ENCODE peak calls at places on chromosomes 6 and 20, in six cellular contexts. W is heart left ventricle, I is fibroblast of mammary gland, D is PC-3, C is mucosa of descending colon, G is HCT116. L is an unnamed sample.

GRCh38 chr6:22926613-22927348 is 357.4 kb downstream of the HDGFL1 start:
- DNase-seq in W (peak), D (no peak), C (no peak), I (no peak), G (no peak), L (no peak)

GRCh38 chr6:35343092-35343834 is 905 bp downstream of the PPARD start:
- DNase-seq in G (no peak), I (peak), D (peak), W (peak), C (peak), L (no peak)

GRCh38 chr6:117404548-117404947 is 21.2 kb downstream of the ROS1 start:
- DNase-seq in I (no peak), C (no peak), D (peak), G (no peak), W (no peak), L (no peak)

GRCh38 chr20:46438156-46438750 is 31.8 kb upstream of the ELMO2 start:
- DNase-seq in C (peak), D (peak), G (peak), I (peak), W (no peak), L (peak)

GRCh38 chr6:99254616-99255550 is 94.6 kb downstream of the FAXC start:
- DNase-seq in W (no peak), D (no peak), I (no peak), C (no peak), G (no peak), L (no peak)

GRCh38 chr20:38790210-38791053 is 15.1 kb upstream of the PPP1R16B start:
- DNase-seq in G (peak), W (no peak), I (peak), C (peak), D (peak), L (peak)

GRCh38 chr20:11949711-11950110 is 32.0 kb downstream of the BTBD3 start:
- DNase-seq in W (no peak), I (no peak), C (peak), G (no peak), D (no peak), L (no peak)

GRCh38 chr6:14286144-14286543 is 168.6 kb downstream of the CD83 start:
- DNase-seq in W (no peak), G (peak), D (peak), C (no peak), I (peak), L (peak)

GRCh38 chr6:158026054-158026900 is 44.6 kb downstream of the SYNJ2 start:
- DNase-seq in W (peak), D (peak), C (peak), G (no peak), I (peak), L (peak)

GRCh38 chr6:98875375-98875774 is 41.0 kb downstream of the POU3F2 start:
- DNase-seq in W (peak), D (no peak), I (no peak), G (no peak), C (no peak), L (no peak)

GRCh38 chr6:4349323-4349722 is 213.9 kb upstream of the ECI2 start:
- DNase-seq in W (no peak), I (no peak), C (no peak), D (no peak), G (no peak), L (peak)

GRCh38 chr6:105993769-105994521 is 92.2 kb upstream of the PRDM1 start:
- DNase-seq in W (no peak), G (no peak), D (no peak), I (peak), C (peak), L (peak)

GRCh38 chr6:57247603-57248002 is 25.5 kb upstream of the RAB23 start:
- DNase-seq in W (no peak), I (peak), C (no peak), D (no peak), G (no peak), L (no peak)

GRCh38 chr6:113343940-113344339 is 513.2 kb upstream of the MARCKS start:
- DNase-seq in C (no peak), G (no peak), W (no peak), D (no peak), I (no peak), L (no peak)

GRCh38 chr20:35462351-35462750 is 7.0 kb downstream of the CEP250 start:
- DNase-seq in G (no peak), C (no peak), W (no peak), I (no peak), D (no peak), L (no peak)

GRCh38 chr20:32636278-32636677 is 37.5 kb downstream of the C20orf203 start:
- DNase-seq in D (no peak), G (no peak), C (no peak), W (no peak), I (no peak), L (peak)

GRCh38 chr6:42569102-42570028 is 5.5 kb downstream of the UBR2 start:
- DNase-seq in I (peak), G (no peak), D (peak), W (no peak), C (no peak), L (no peak)

GRCh38 chr6:43185391-43185790 is 3.4 kb downstream of the CUL9 start:
- DNase-seq in W (no peak), C (no peak), D (no peak), G (no peak), I (no peak), L (no peak)

GRCh38 chr6:16205377-16206144 is 32.8 kb upstream of the GMPR start:
- DNase-seq in C (peak), W (peak), I (peak), D (no peak), G (no peak), L (no peak)

GRCh38 chr6:15628499-15629131 is 34.2 kb downstream of the DTNBP1 start:
- DNase-seq in D (peak), G (no peak), W (no peak), I (peak), C (peak), L (no peak)

GRCh38 chr6:141451508-141452353 is 681.0 kb upstream of the GJE1 start:
- DNase-seq in I (peak), G (peak), D (peak), C (no peak), W (no peak), L (no peak)

GRCh38 chr20:44799691-44800090 is 10.7 kb downstream of the RIMS4 start:
- DNase-seq in D (no peak), C (no peak), I (no peak), G (no peak), W (no peak), L (no peak)

GRCh38 chr20:63046841-63047240 is 40.1 kb upstream of the BHLHE23 start:
- DNase-seq in G (no peak), C (no peak), I (no peak), W (no peak), D (no peak), L (no peak)

GRCh38 chr6:140319209-140319608 is 944.8 kb upstream of the CITED2 start:
- DNase-seq in I (peak), D (peak), C (no peak), W (no peak), G (no peak), L (no peak)

GRCh38 chr20:3677733-3678132 is 4.1 kb downstream of the ADAM33 start:
- DNase-seq in C (no peak), I (peak), W (no peak), G (no peak), D (no peak), L (no peak)

GRCh38 chr6:2764610-2765165 is 505 bp upstream of the WRNIP1 start:
- DNase-seq in D (peak), I (peak), C (peak), G (no peak), W (peak), L (no peak)

DNA sequence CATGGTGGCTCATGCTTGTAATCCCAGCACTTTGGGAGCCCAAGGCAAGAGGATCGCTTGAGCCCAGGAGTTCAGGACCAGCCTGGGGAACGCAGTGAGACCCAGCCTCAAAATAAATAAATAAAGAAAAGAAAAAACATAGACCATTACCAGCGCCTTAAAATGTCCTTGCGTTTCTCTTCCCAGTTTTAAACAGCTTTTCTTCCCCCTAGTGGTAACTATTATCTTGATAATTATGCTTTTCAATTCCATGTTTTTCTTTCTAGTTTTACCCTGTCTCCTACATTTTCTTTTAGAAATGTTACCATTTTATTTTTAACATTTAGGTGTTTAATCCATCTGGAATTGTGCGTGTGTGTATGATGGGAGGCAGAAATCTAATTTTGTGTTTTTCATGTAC is 24.4 kb downstream of the DNAH8 start:
- DNase-seq in G (no peak), I (peak), W (no peak), C (no peak), D (peak), L (no peak)
- TF ChIP-seq CTCF in G (peak), I (peak), W (peak), C (no peak), D (peak), L (peak)

GRCh38 chr6:132304891-132305305 is 96.4 kb downstream of the MOXD1 start:
- DNase-seq in I (no peak), W (no peak), D (no peak), G (no peak), C (no peak), L (no peak)

GRCh38 chr6:132298344-132298949 is 102.8 kb downstream of the MOXD1 start:
- DNase-seq in G (peak), C (peak), D (peak), W (no peak), I (peak), L (peak)

GRCh38 chr6:132300323-132300949 is 100.8 kb downstream of the MOXD1 start:
- DNase-seq in I (peak), C (peak), G (peak), W (no peak), D (peak), L (peak)
- TF ChIP-seq CTCF in I (peak), C (no peak), G (peak), W (peak), D (peak), L (peak)

GRCh38 chr6:19214231-19214630 is 622.9 kb upstream of the ID4 start:
- DNase-seq in D (no peak), G (no peak), W (no peak), I (no peak), C (no peak), L (peak)
- TF ChIP-seq CTCF in D (no peak), G (no peak), W (no peak), I (no peak), C (no peak), L (no peak)

DNA sequence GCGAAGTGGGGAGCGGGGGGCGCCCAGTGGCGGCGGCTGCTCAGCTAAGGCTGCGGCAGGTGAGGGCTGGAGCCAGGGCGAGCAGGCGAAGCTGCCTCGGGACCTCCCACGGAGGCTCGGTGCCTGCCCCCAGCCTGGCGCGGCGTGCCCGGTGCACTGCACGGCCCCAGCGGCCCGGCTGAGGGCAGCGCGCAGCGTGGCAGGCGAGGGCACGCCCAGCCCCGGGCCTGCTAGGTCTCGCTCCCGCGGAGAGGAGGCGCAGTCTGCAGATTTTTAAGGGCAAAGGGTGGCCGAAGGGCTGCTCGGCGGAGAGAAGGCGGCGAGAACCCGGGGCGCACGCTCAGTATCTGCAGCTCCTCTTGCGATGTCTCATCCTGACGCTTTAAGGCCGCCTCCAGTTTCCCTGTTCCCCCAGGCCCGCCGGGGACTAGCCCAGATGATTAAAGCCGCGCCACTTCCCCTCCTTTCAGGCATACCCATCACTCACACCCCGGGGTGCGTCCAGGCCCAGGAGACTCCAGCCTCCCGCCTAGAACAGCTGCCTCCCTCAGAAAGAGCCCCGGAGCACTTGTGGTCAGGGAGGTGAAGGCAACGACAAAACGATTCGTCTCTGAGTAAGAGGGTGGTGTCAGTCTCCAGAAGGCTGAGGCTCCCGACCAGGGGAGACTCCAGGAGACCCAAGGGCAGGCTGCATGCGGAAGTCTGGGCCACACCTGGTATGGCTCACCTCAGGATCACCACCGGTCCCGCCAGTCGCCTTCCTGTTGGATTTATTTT is at the start of gene FERMT1:
- DNase-seq in D (peak), G (peak), W (peak), I (peak), C (peak), L (peak)
- TF ChIP-seq CTCF in D (peak), G (no peak), W (no peak), I (no peak), C (no peak), L (peak)

DNA sequence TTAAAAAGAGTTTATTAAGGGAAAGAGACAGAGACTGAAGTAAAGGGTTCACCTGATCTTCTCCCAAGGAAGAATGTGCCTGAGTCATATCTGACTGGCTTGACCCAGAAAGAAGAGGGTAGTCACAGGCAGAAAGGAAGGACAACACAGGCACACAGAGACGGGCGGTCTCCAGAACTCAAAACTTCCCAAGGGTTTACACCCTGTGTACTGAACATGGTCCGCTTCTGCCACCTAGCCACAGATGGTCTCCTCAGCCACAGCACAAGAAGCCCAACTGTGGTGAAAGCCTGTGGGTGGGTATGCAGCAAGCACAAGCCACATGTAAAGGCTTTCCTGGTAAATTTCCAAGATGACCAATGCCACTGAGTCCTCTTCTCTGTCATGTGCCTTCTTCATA is 17.2 kb downstream of the UNC5CL start:
- DNase-seq in W (no peak), C (no peak), I (peak), D (peak), G (no peak), L (peak)
- TF ChIP-seq CTCF in W (peak), C (no peak), I (no peak), D (peak), G (peak), L (peak)

DNA sequence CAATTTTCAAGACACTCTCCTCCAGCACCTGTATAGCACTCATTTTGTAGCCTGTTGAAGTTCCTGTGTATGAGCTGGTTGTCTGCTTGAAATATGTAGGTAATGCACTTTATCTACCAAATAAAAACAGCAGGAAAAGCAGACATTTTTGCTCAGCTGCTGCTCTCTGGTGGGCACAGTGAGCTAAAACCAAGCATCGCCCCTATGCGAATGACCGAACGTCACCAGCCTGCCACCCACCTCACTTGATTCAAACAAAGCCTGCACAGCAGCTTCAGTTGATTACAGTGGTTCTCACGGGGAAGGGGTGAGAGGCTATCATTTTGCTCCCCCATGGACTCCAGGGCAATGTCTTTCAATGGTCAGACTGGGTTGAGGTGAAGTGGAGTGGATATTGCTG is 185.7 kb downstream of the SASH1 start:
- DNase-seq in C (no peak), D (peak), W (no peak), I (no peak), G (no peak), L (no peak)
- TF ChIP-seq CTCF in C (no peak), D (peak), W (no peak), I (peak), G (no peak), L (peak)

DNA sequence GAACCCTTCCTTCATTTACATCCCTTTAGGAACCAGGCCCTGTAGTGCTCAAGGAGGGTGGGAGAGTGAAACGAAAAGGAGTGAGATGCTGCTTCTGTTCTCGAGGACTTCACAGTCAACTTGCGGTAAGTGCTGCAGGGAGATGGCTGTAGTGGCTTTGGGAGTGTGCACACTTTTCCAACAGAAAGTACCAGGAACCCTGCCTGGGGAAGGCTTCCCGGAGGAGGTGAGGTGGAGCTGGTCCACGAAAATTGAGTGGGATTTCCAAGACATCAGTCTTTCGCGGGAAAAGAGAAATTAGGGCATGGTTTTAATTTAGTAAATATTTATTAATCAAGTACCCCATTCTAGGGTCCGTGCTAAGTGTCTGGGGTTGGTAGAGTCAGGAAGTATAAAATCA is 12.7 kb downstream of the TRIM31 start:
- DNase-seq in G (no peak), W (no peak), C (no peak), D (no peak), I (no peak), L (no peak)
- TF ChIP-seq CTCF in G (no peak), W (no peak), C (no peak), D (no peak), I (no peak), L (no peak)

GRCh38 chr20:13008761-13009681 is at the start of gene SPTLC3:
- DNase-seq in W (peak), D (peak), C (peak), I (peak), G (no peak), L (peak)
- TF ChIP-seq CTCF in W (no peak), D (peak), C (no peak), I (no peak), G (no peak), L (peak)